ENCODE peak calls at places on chromosome 5, in eight cellular contexts. G is PC-3, Q is stomach, O is gastrocnemius medialis, M is psoas muscle, A is HCT116, J is cardiac muscle cell, K is testis. U is an unnamed sample.

GRCh38 chr5:56522972-56523371 is 289.8 kb upstream of the ANKRD55 start:
- DNase-seq in G (peak), Q (no peak), O (peak), M (peak), A (no peak), J (peak), K (no peak), U (peak)

GRCh38 chr5:120228262-120229031 is 235.7 kb upstream of the PRR16 start:
- DNase-seq in G (no peak), Q (no peak), O (no peak), M (no peak), A (peak), J (no peak), K (peak), U (no peak)

GRCh38 chr5:158570502-158570901 is 529.2 kb downstream of the EBF1 start:
- DNase-seq in G (peak), Q (no peak), O (no peak), M (no peak), A (no peak), J (no peak), K (no peak), U (no peak)

GRCh38 chr5:107322936-107323335 is 347.8 kb downstream of the EFNA5 start:
- DNase-seq in G (no peak), Q (no peak), O (no peak), M (no peak), A (no peak), J (no peak), K (no peak), U (no peak)

GRCh38 chr5:154092356-154092755 is 53.6 kb downstream of the MFAP3 start:
- DNase-seq in G (no peak), Q (no peak), O (no peak), M (no peak), A (no peak), J (peak), K (no peak), U (no peak)

GRCh38 chr5:38888023-38888422 is 42.2 kb downstream of the OSMR start:
- DNase-seq in G (no peak), Q (no peak), O (no peak), M (no peak), A (no peak), J (no peak), K (no peak), U (no peak)

GRCh38 chr5:162107591-162107990 is 40.0 kb downstream of the GABRG2 start:
- DNase-seq in G (no peak), Q (no peak), O (no peak), M (no peak), A (no peak), J (no peak), K (no peak), U (no peak)

GRCh38 chr5:82349651-82350050 is 71.5 kb upstream of the RPS23 start:
- DNase-seq in G (peak), Q (no peak), O (no peak), M (peak), A (no peak), J (no peak), K (peak), U (no peak)

GRCh38 chr5:1270933-1271914 is 23.6 kb downstream of the TERT start:
- DNase-seq in G (no peak), Q (no peak), O (no peak), M (no peak), A (no peak), J (no peak), K (no peak), U (no peak)

GRCh38 chr5:148381906-148382305 is 1.9 kb upstream of the FBXO38 start:
- DNase-seq in G (peak), Q (no peak), O (no peak), M (no peak), A (no peak), J (no peak), K (no peak), U (no peak)

GRCh38 chr5:96896806-96897205 is 20.5 kb downstream of the ERAP2 start:
- DNase-seq in G (no peak), Q (no peak), O (no peak), M (no peak), A (no peak), J (no peak), K (no peak), U (no peak)

GRCh38 chr5:10479226-10479721 is 37.6 kb downstream of the ROPN1L start:
- DNase-seq in G (peak), Q (peak), O (no peak), M (no peak), A (no peak), J (peak), K (no peak), U (no peak)

GRCh38 chr5:134090482-134090881 is 24.0 kb upstream of the TCF7 start:
- DNase-seq in G (no peak), Q (no peak), O (no peak), M (no peak), A (no peak), J (no peak), K (no peak), U (no peak)

GRCh38 chr5:68315679-68316271 is 100.2 kb downstream of the PIK3R1 start:
- DNase-seq in G (no peak), Q (no peak), O (no peak), M (no peak), A (no peak), J (no peak), K (no peak), U (no peak)

GRCh38 chr5:71699751-71700150 is 19.3 kb upstream of the CARTPT start:
- DNase-seq in G (no peak), Q (no peak), O (no peak), M (no peak), A (no peak), J (no peak), K (no peak), U (no peak)

GRCh38 chr5:59341155-59341554 is 552.4 kb downstream of the PDE4D start:
- DNase-seq in G (no peak), Q (no peak), O (no peak), M (no peak), A (no peak), J (no peak), K (no peak), U (no peak)

GRCh38 chr5:145237843-145238242 is 597.3 kb downstream of the PRELID2 start:
- DNase-seq in G (peak), Q (peak), O (no peak), M (no peak), A (peak), J (peak), K (peak), U (no peak)

GRCh38 chr5:99037668-99038067 is 108.9 kb upstream of the CHD1 start:
- DNase-seq in G (peak), Q (peak), O (no peak), M (no peak), A (no peak), J (no peak), K (no peak), U (no peak)

GRCh38 chr5:175796536-175797499 is 74.6 kb upstream of the CPLX2 start:
- DNase-seq in G (peak), Q (peak), O (peak), M (peak), A (peak), J (peak), K (peak), U (peak)

GRCh38 chr5:173158366-173158765 is 14.0 kb downstream of the BNIP1 start:
- DNase-seq in G (no peak), Q (no peak), O (no peak), M (no peak), A (no peak), J (no peak), K (no peak), U (no peak)

GRCh38 chr5:17000296-17000939 is 64.3 kb upstream of the MYO10 start:
- DNase-seq in G (peak), Q (no peak), O (no peak), M (no peak), A (peak), J (peak), K (no peak), U (no peak)

GRCh38 chr5:148379340-148379739 is 4.4 kb upstream of the FBXO38 start:
- DNase-seq in G (no peak), Q (no peak), O (no peak), M (no peak), A (no peak), J (no peak), K (no peak), U (no peak)

GRCh38 chr5:58972301-58972700 is 389.4 kb downstream of the RAB3C start:
- DNase-seq in G (no peak), Q (no peak), O (no peak), M (no peak), A (no peak), J (peak), K (no peak), U (no peak)

GRCh38 chr5:31604644-31605043 is 34.3 kb upstream of the PDZD2 start:
- DNase-seq in G (no peak), Q (no peak), O (no peak), M (no peak), A (no peak), J (no peak), K (no peak), U (no peak)

GRCh38 chr5:69295088-69295754 is 37.4 kb downstream of the CCDC125 start:
- DNase-seq in G (peak), Q (no peak), O (no peak), M (no peak), A (no peak), J (peak), K (no peak), U (no peak)

GRCh38 chr5:38291355-38291754 is 33.0 kb downstream of the EGFLAM start:
- DNase-seq in G (no peak), Q (no peak), O (no peak), M (no peak), A (no peak), J (no peak), K (no peak), U (no peak)

GRCh38 chr5:82497242-82497641 is 219.1 kb upstream of the RPS23 start:
- DNase-seq in G (no peak), Q (no peak), O (no peak), M (no peak), A (no peak), J (no peak), K (no peak), U (no peak)

GRCh38 chr5:88689662-88690351 is 193.2 kb downstream of the MEF2C start:
- DNase-seq in G (no peak), Q (no peak), O (no peak), M (no peak), A (no peak), J (no peak), K (no peak), U (no peak)

GRCh38 chr5:140575309-140575708 is 10.7 kb downstream of the SLC35A4 start:
- DNase-seq in G (peak), Q (peak), O (no peak), M (peak), A (peak), J (peak), K (peak), U (no peak)

GRCh38 chr5:141806626-141807025 is 71.6 kb downstream of the PCDH1 start:
- DNase-seq in G (no peak), Q (no peak), O (no peak), M (no peak), A (no peak), J (no peak), K (no peak), U (no peak)

DNA sequence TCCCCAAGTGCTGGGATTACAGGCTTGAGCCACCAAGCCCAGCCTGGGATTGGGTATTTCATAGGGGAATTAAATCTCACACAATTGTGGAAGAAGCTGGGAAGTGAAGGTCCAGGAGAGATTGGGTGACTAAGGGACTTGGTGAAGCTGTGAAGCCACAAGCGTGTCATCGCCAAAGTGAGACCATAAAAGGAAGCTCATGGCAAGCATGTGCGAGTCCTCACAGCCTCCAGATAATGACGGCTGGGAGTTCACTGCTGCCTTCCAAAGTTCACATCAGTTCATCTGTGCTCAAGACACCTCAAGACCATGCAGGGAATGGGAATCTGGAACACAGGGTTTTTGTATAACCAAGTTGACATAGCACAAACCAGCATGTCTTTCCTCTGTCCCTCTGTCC is 210.6 kb downstream of the MARCHF11 start:
- DNase-seq in G (no peak), Q (no peak), O (no peak), M (no peak), A (no peak), J (no peak), K (no peak), U (no peak)
- H3K4me3 ChIP-seq in G (no peak), Q (no peak), O (no peak), M (no peak), A (no peak), J (no peak), K (no peak), U (no peak)

GRCh38 chr5:150065346-150065745 is 21.0 kb downstream of the CSF1R start:
- DNase-seq in G (no peak), Q (no peak), O (peak), M (peak), A (no peak), J (peak), K (no peak), U (no peak)
- H3K27ac ChIP-seq in G (no peak), Q (peak), O (no peak), M (no peak), A (no peak), J (no peak), K (no peak), U (no peak)

DNA sequence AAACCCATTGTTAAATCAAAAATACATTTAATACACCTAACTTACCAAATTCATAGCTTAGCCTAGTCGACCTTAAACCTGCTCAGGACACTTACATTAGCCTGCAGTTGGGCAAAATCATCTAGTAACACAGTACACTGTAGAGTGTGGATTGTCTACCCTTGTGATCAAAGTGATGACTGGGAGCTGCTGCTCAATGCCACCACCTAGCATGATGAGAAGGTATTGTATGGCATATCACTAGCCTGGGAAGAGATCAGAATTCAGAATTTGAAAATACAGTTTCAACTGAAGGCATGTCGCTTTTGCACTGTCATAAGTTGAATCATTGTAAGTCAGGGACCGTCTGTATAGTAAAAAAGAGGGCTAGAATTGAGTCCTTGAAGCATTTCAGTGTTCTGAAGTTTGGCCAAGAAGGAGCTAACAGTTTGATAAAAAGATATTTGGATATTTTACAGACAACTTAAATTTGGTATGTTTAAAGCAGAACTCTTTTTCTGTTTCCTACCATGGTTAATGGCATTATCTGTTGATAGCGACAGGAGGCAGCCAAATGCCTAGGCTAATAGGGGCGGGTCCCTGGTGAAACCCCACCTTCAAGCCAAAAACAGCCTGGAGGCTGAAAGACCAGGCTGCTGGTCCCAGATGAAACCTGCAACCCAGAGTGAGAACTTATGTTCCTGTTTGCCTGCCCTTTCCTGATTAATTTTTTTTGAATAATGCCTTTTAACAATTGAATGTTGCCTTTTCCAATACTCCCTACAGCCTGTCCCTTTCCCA is 23.0 kb downstream of the SMIM15 start:
- DNase-seq in G (peak), Q (no peak), O (no peak), M (no peak), A (no peak), J (peak), K (no peak), U (no peak)
- TF ChIP-seq CTCF in G (peak), Q (no peak), O (no peak), M (no peak), A (peak), J (peak), K (no peak), U (no peak)

GRCh38 chr5:116559673-116560164 is 14.9 kb downstream of the SEMA6A start:
- DNase-seq in G (no peak), Q (no peak), O (no peak), M (no peak), A (no peak), J (no peak), K (no peak), U (no peak)
- H3K4me3 ChIP-seq in G (no peak), Q (no peak), O (no peak), M (no peak), A (no peak), J (no peak), K (no peak), U (no peak)

DNA sequence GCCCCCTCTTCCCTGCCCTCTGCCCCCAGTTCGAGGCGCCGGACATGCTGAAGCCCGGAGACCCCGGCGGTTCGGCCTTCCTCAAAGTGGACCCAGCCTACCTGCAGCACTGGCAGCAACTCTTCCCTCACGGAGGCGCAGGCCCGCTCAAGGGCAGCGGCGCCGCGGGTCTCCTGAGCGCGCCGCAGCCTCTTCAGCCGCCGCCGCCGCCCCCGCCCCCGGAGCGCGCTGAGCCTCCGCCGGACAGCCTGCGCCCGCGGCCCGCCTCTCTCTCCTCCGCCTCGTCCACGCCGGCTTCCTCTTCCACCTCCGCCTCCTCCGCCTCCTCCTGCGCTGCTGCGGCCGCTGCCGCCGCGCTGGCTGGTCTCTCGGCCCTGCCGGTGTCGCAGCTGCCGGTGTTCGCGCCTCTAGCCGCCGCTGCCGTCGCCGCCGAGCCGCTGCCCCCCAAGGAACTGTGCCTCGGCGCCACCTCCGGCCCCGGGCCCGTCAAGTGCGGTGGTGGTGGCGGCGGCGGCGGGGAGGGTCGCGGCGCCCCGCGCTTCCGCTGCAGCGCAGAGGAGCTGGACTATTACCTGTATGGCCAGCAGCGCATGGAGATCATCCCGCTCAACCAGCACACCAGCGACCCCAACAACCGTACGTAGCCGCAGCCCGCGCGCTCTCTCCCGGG is 1.1 kb downstream of the PRDM6 start:
- DNase-seq in G (no peak), Q (no peak), O (no peak), M (no peak), A (no peak), J (peak), K (no peak), U (no peak)
- H3K27ac ChIP-seq in G (no peak), Q (peak), O (no peak), M (no peak), A (no peak), J (no peak), K (no peak), U (no peak)

GRCh38 chr5:77947051-77947428 is 170.9 kb upstream of the TBCA start:
- DNase-seq in G (no peak), Q (no peak), O (no peak), M (no peak), A (no peak), J (no peak), K (no peak), U (no peak)

GRCh38 chr5:77944757-77945340 is 168.7 kb upstream of the TBCA start:
- DNase-seq in G (no peak), Q (no peak), O (no peak), M (no peak), A (no peak), J (no peak), K (no peak), U (no peak)

GRCh38 chr5:77943851-77944250 is 167.7 kb upstream of the TBCA start:
- DNase-seq in G (no peak), Q (no peak), O (no peak), M (no peak), A (no peak), J (no peak), K (no peak), U (no peak)

GRCh38 chr5:77946381-77947050 is 170.4 kb upstream of the TBCA start:
- DNase-seq in G (no peak), Q (no peak), O (no peak), M (no peak), A (no peak), J (no peak), K (no peak), U (no peak)

GRCh38 chr5:77945874-77946273 is 169.7 kb upstream of the TBCA start:
- DNase-seq in G (no peak), Q (no peak), O (no peak), M (no peak), A (no peak), J (no peak), K (no peak), U (no peak)
- TF ChIP-seq CTCF in G (no peak), Q (no peak), O (no peak), M (no peak), A (no peak), J (no peak), K (no peak), U (no peak)

U was measured in uterus.